ENCODE peak calls at places on chromosomes 2 and 18, in ten cellular contexts. N is CD8-positive, alpha-beta memory T cell; G is nephron progenitor cell; Q is sigmoid colon; T is psoas muscle; V is activated CD8-positive, alpha-beta memory T cell treated with anti-CD3 and anti-CD28 coated beads, Interleukin-2, amount 10 ng/mL, durations not matched to agents 7 days and 5 days; E is progenitor cell of endocrine pancreas; X is activated naive CD4-positive, alpha-beta T cell; M is GM04504; I is glutamatergic neuron. J is an unnamed sample.

GRCh38 chr18:3214855-3215637 is 4.7 kb downstream of the MYOM1 start:
- DNase-seq in M (no peak), E (no peak), X (no peak), Q (no peak), I (no peak), N (no peak), V (no peak), T (no peak), G (no peak), J (no peak)

GRCh38 chr2:239625106-239625845 is 224.5 kb upstream of the HDAC4 start:
- DNase-seq in N (no peak), X (no peak), T (no peak), G (no peak), E (no peak), V (no peak), Q (no peak), I (no peak), M (no peak), J (no peak)

GRCh38 chr18:26489881-26490280 is 58.5 kb downstream of the KCTD1 start:
- DNase-seq in X (no peak), M (no peak), V (no peak), E (no peak), Q (no peak), I (no peak), N (no peak), G (no peak), T (no peak), J (no peak)

GRCh38 chr2:221309888-221310287 is 262.2 kb downstream of the EPHA4 start:
- DNase-seq in V (no peak), G (peak), I (no peak), M (no peak), Q (no peak), N (no peak), E (no peak), T (no peak), X (no peak), J (no peak)

GRCh38 chr2:25481381-25482310 is 139.9 kb upstream of the DNMT3A start:
- DNase-seq in Q (no peak), V (no peak), M (no peak), I (no peak), G (no peak), N (no peak), T (no peak), X (no peak), E (no peak), J (no peak)

GRCh38 chr18:59446012-59446411 is 86.9 kb upstream of the LMAN1 start:
- DNase-seq in M (peak), G (peak), V (no peak), I (no peak), Q (no peak), E (no peak), T (no peak), X (no peak), N (no peak), J (no peak)

GRCh38 chr18:13564579-13564978 is 161.8 kb downstream of the FAM210A start:
- DNase-seq in E (no peak), M (no peak), N (no peak), G (no peak), Q (no peak), V (no peak), T (no peak), I (no peak), X (no peak), J (no peak)

GRCh38 chr2:197952540-197953202 is 148.3 kb downstream of the PLCL1 start:
- DNase-seq in G (no peak), Q (no peak), N (no peak), I (no peak), V (no peak), M (no peak), E (no peak), X (no peak), T (no peak), J (no peak)

GRCh38 chr18:21474621-21475020 is 125.9 kb downstream of the ESCO1 start:
- DNase-seq in N (no peak), G (no peak), E (no peak), T (no peak), V (no peak), I (no peak), Q (no peak), X (no peak), M (no peak), J (no peak)

GRCh38 chr2:205610437-205610836 is 71.9 kb upstream of the NRP2 start:
- DNase-seq in G (no peak), V (no peak), Q (no peak), T (no peak), E (no peak), I (no peak), X (no peak), M (no peak), N (no peak), J (no peak)

J was measured in head of caudate nucleus.